ENCODE peak calls at places on chromosome 10, in four cellular contexts. One of them, this sample, is unnamed.
A peak's percentile ranks its signal among the peaks of the same experiment; 100 is the strongest.

GRCh38 chr10:126663880-126664279 is 6.6 kb downstream of the C10orf90 start:
- DNase-seq in IMR-90: peak; percentile 0
- DNase-seq in mesenchymal stem cell: peak; percentile 94
- DNase-seq in H9: no peak
- DNase-seq in this sample: no peak

GRCh38 chr10:3091346-3091787 is 24.0 kb downstream of the PFKP start:
- DNase-seq in mesenchymal stem cell: peak; percentile 64
- DNase-seq in H9: no peak
- DNase-seq in IMR-90: peak; percentile 94
- DNase-seq in this sample: no peak

GRCh38 chr10:47452495-47453434 is 31.1 kb downstream of the ANXA8 start:
- DNase-seq in mesenchymal stem cell: no peak
- DNase-seq in H9: peak; percentile 37
- DNase-seq in IMR-90: no peak
- DNase-seq in this sample: no peak

GRCh38 chr10:30467939-30468338 is 34.0 kb downstream of the MAP3K8 start:
- DNase-seq in H9: no peak
- DNase-seq in mesenchymal stem cell: no peak
- DNase-seq in IMR-90: no peak
- DNase-seq in this sample: no peak

GRCh38 chr10:117413928-117414618 is 38.8 kb upstream of the PDZD8 start:
- DNase-seq in mesenchymal stem cell: no peak
- DNase-seq in H9: no peak
- DNase-seq in IMR-90: no peak
- DNase-seq in this sample: no peak

GRCh38 chr10:124566981-124567835 is 105.6 kb downstream of the LHPP start:
- DNase-seq in H9: no peak
- DNase-seq in IMR-90: no peak
- DNase-seq in mesenchymal stem cell: no peak
- DNase-seq in this sample: no peak

GRCh38 chr10:43044444-43045245 is 32.2 kb upstream of the RET start:
- DNase-seq in mesenchymal stem cell: no peak
- DNase-seq in H9: peak; percentile 28
- DNase-seq in IMR-90: no peak
- DNase-seq in this sample: no peak

GRCh38 chr10:50993817-50994251 is 80.5 kb upstream of the PRKG1 start:
- DNase-seq in mesenchymal stem cell: peak; percentile 93
- DNase-seq in IMR-90: peak; percentile 89
- DNase-seq in H9: no peak
- DNase-seq in this sample: no peak

GRCh38 chr10:50929670-50930069 is 44.2 kb upstream of the A1CF start:
- DNase-seq in IMR-90: no peak
- DNase-seq in H9: no peak
- DNase-seq in mesenchymal stem cell: no peak
- DNase-seq in this sample: no peak

GRCh38 chr10:24873281-24873683 is 79.1 kb downstream of the PRTFDC1 start:
- DNase-seq in IMR-90: peak; percentile 95
- DNase-seq in mesenchymal stem cell: peak; percentile 96
- DNase-seq in H9: no peak
- DNase-seq in this sample: no peak

GRCh38 chr10:20004087-20004523 is 187.9 kb downstream of the PLXDC2 start:
- DNase-seq in mesenchymal stem cell: peak; percentile 52
- DNase-seq in H9: no peak
- DNase-seq in IMR-90: peak; percentile 45
- DNase-seq in this sample: no peak

GRCh38 chr10:65950075-65950474 is 975.8 kb upstream of the LRRTM3 start:
- DNase-seq in IMR-90: no peak
- DNase-seq in H9: no peak
- DNase-seq in mesenchymal stem cell: peak; percentile 3
- DNase-seq in this sample: no peak

GRCh38 chr10:124875596-124875995 is 66.3 kb upstream of the ZRANB1 start:
- DNase-seq in IMR-90: peak; percentile 46
- DNase-seq in mesenchymal stem cell: peak; percentile 57
- DNase-seq in H9: no peak
- DNase-seq in this sample: no peak

GRCh38 chr10:51425431-51425830 is 274.0 kb downstream of the CSTF2T start:
- DNase-seq in mesenchymal stem cell: no peak
- DNase-seq in H9: no peak
- DNase-seq in IMR-90: no peak
- DNase-seq in this sample: no peak

GRCh38 chr10:96138102-96138501 is 8.0 kb downstream of the ZNF518A start:
- DNase-seq in mesenchymal stem cell: no peak
- DNase-seq in H9: no peak
- DNase-seq in IMR-90: no peak
- DNase-seq in this sample: no peak

GRCh38 chr10:51403522-51403921 is 295.9 kb downstream of the CSTF2T start:
- DNase-seq in IMR-90: no peak
- DNase-seq in H9: no peak
- DNase-seq in mesenchymal stem cell: no peak
- DNase-seq in this sample: no peak

GRCh38 chr10:34297551-34298370 is 517.3 kb downstream of the PARD3 start:
- DNase-seq in H9: no peak
- DNase-seq in mesenchymal stem cell: no peak
- DNase-seq in IMR-90: peak; percentile 57
- DNase-seq in this sample: no peak

GRCh38 chr10:128209862-128210214 is 83.6 kb upstream of the MKI67 start:
- DNase-seq in H9: no peak
- DNase-seq in mesenchymal stem cell: no peak
- DNase-seq in IMR-90: no peak
- DNase-seq in this sample: no peak

GRCh38 chr10:124874-125273 is 10.4 kb upstream of the ZMYND11 start:
- DNase-seq in H9: no peak
- DNase-seq in mesenchymal stem cell: no peak
- DNase-seq in IMR-90: no peak
- DNase-seq in this sample: no peak

GRCh38 chr10:67696029-67696428 is at the start of gene CTNNA3:
- DNase-seq in H9: no peak
- DNase-seq in IMR-90: no peak
- DNase-seq in mesenchymal stem cell: no peak
- DNase-seq in this sample: no peak

GRCh38 chr10:80407836-80408197 is 534 bp upstream of the PRXL2A start:
- DNase-seq in mesenchymal stem cell: peak; percentile 49
- DNase-seq in H9: peak; percentile 57
- DNase-seq in IMR-90: no peak
- DNase-seq in this sample: peak; percentile 57

GRCh38 chr10:5832946-5833345 is 19.7 kb upstream of the GDI2 start:
- DNase-seq in IMR-90: no peak
- DNase-seq in mesenchymal stem cell: no peak
- DNase-seq in H9: no peak
- DNase-seq in this sample: no peak

GRCh38 chr10:129192344-129193128 is 274.5 kb upstream of the MGMT start:
- DNase-seq in mesenchymal stem cell: no peak
- DNase-seq in H9: no peak
- DNase-seq in IMR-90: no peak
- DNase-seq in this sample: no peak

GRCh38 chr10:77673086-77673485 is 35.5 kb upstream of the KCNMA1 start:
- DNase-seq in H9: no peak
- DNase-seq in mesenchymal stem cell: peak; percentile 12
- DNase-seq in IMR-90: peak; percentile 10
- DNase-seq in this sample: no peak

GRCh38 chr10:118439824-118440223 is 97.7 kb upstream of the FAM204A start:
- DNase-seq in IMR-90: no peak
- DNase-seq in mesenchymal stem cell: no peak
- DNase-seq in H9: no peak
- DNase-seq in this sample: no peak

GRCh38 chr10:117398014-117398413 is 22.8 kb upstream of the PDZD8 start:
- DNase-seq in mesenchymal stem cell: no peak
- DNase-seq in IMR-90: no peak
- DNase-seq in H9: no peak
- DNase-seq in this sample: no peak

DNA sequence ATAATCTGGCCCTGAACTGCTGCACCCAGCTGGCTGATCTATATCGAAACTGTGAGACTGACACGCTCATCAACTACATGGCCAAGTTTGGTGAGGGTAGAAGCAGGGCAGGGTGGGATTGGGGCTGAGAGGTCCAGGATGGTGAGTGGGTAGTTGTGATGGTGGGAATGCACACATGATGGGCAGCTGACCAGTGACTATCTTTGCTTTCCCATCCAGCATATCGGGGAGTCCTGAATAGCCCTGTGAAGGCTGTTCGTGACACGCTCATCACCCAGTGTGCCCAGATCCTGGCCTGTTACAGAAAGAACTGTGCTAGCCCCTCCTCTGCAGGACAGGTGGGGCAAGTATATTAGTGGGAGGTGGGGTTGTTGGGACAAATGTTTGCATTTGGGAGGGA is 12.5 kb upstream of the CHCHD1 start:
- DNase-seq in mesenchymal stem cell: no peak
- DNase-seq in H9: no peak
- DNase-seq in IMR-90: no peak
- DNase-seq in this sample: no peak
- H2BK120ac ChIP-seq in mesenchymal stem cell: no peak overlapping the region
- H2BK120ac ChIP-seq in H9: no peak overlapping the region
- H2BK120ac ChIP-seq in IMR-90: no peak overlapping the region
- H2BK120ac ChIP-seq in this sample: no peak overlapping the region

GRCh38 chr10:101035314-101035713 is 4.3 kb downstream of the SFXN3 start:
- DNase-seq in IMR-90: no peak
- DNase-seq in mesenchymal stem cell: no peak
- DNase-seq in H9: no peak
- DNase-seq in this sample: no peak
- H2BK120ac ChIP-seq in IMR-90: no peak overlapping the region
- H2BK120ac ChIP-seq in mesenchymal stem cell: no peak overlapping the region
- H2BK120ac ChIP-seq in H9: no peak overlapping the region
- H2BK120ac ChIP-seq in this sample: no peak overlapping the region

GRCh38 chr10:78771215-78771614 is 297.6 kb upstream of the ZMIZ1 start:
- DNase-seq in IMR-90: no peak
- DNase-seq in H9: no peak
- DNase-seq in mesenchymal stem cell: no peak
- DNase-seq in this sample: no peak

GRCh38 chr10:78772083-78772482 is 296.7 kb upstream of the ZMIZ1 start:
- DNase-seq in H9: no peak
- DNase-seq in IMR-90: no peak
- DNase-seq in mesenchymal stem cell: no peak
- DNase-seq in this sample: no peak

GRCh38 chr10:78774614-78774998 is 294.2 kb upstream of the ZMIZ1 start:
- DNase-seq in H9: no peak
- DNase-seq in mesenchymal stem cell: no peak
- DNase-seq in IMR-90: no peak
- DNase-seq in this sample: no peak

GRCh38 chr10:78772486-78772885 is 296.3 kb upstream of the ZMIZ1 start:
- DNase-seq in IMR-90: no peak
- DNase-seq in H9: no peak
- DNase-seq in mesenchymal stem cell: no peak
- DNase-seq in this sample: no peak

GRCh38 chr10:78772986-78773530 is 295.7 kb upstream of the ZMIZ1 start:
- DNase-seq in IMR-90: no peak
- DNase-seq in mesenchymal stem cell: no peak
- DNase-seq in H9: no peak
- DNase-seq in this sample: no peak
- H2BK120ac ChIP-seq in IMR-90: no peak overlapping the region
- H2BK120ac ChIP-seq in mesenchymal stem cell: no peak overlapping the region
- H2BK120ac ChIP-seq in H9: no peak overlapping the region
- H2BK120ac ChIP-seq in this sample: no peak overlapping the region

DNA sequence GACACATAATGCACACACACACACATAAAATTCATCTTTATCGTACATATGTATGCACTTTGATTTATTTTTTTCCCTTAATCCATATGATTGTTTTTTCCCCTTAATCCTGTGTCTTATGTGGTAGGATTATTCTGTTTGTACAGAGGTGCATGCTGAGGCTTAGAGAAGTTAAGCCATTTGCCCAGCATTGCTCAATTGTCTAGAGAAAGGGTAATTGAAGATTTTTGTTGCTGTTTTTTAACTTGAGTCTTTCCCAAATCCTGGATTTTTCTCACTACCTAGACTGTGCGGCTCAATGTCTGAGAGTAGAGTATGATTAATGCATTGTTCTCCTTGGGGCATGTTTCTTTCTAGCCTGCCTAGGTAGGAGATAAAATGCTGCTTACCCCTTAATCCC is 35.0 kb downstream of the WBP1L start:
- DNase-seq in H9: no peak
- DNase-seq in mesenchymal stem cell: no peak
- DNase-seq in IMR-90: no peak
- DNase-seq in this sample: no peak
- H2BK120ac ChIP-seq in H9: no peak overlapping the region
- H2BK120ac ChIP-seq in mesenchymal stem cell: no peak overlapping the region
- H2BK120ac ChIP-seq in IMR-90: no peak overlapping the region
- H2BK120ac ChIP-seq in this sample: no peak overlapping the region

This sample was measured in H1.